ENCODE peak calls at places on chromosomes 4 and X, in five cellular contexts. S is psoas muscle; A is gastrocnemius medialis; I is CD4-positive, CD25-positive, alpha-beta regulatory T cell; M is activated CD8-positive, alpha-beta memory T cell treated with anti-CD3 and anti-CD28 coated beads, Interleukin-2, amount 10 ng/mL, durations not matched to agents 7 days and 5 days. X is an unnamed sample.

GRCh38 chr4:169124661-169125060 is 114.6 kb upstream of the CBR4 start:
- ATAC-seq in S (no peak), A (no peak), I (no peak), M (no peak), X (no peak)

GRCh38 chr4:81498046-81498445 is 26.3 kb upstream of the RASGEF1B start:
- ATAC-seq in S (no peak), A (no peak), I (no peak), M (no peak), X (no peak)

GRCh38 chr4:168451331-168451730 is 29.0 kb downstream of the DDX60L start:
- ATAC-seq in S (no peak), A (no peak), I (peak), M (peak), X (no peak)

GRCh38 chrX:10636337-10636736 is 16.0 kb upstream of the MID1 start:
- ATAC-seq in S (no peak), A (no peak), I (no peak), M (no peak), X (peak)

GRCh38 chr4:165711436-165711835 is 161.6 kb upstream of the TLL1 start:
- ATAC-seq in S (no peak), A (no peak), I (no peak), M (no peak), X (no peak)

GRCh38 chrX:137858106-137858505 is 292.2 kb downstream of the ZIC3 start:
- ATAC-seq in S (no peak), A (no peak), I (no peak), M (no peak), X (no peak)

GRCh38 chrX:133994576-133994975 is 9.2 kb upstream of the GPC3 start:
- ATAC-seq in S (no peak), A (no peak), I (no peak), M (no peak), X (no peak)

GRCh38 chr4:3501126-3501824 is 30.9 kb downstream of the LRPAP1 start:
- ATAC-seq in S (no peak), A (no peak), I (no peak), M (no peak), X (no peak)

GRCh38 chr4:144580421-144580820 is 65.5 kb upstream of the HHIP start:
- ATAC-seq in S (no peak), A (no peak), I (no peak), M (no peak), X (no peak)

GRCh38 chr4:40484346-40484745 is 145.3 kb downstream of the RBM47 start:
- ATAC-seq in S (no peak), A (no peak), I (no peak), M (no peak), X (no peak)

GRCh38 chrX:2984342-2984741 is 22.0 kb upstream of the ARSH start:
- ATAC-seq in S (no peak), A (no peak), I (no peak), M (no peak), X (no peak)

GRCh38 chrX:40757058-40757457 is 21.7 kb upstream of the MED14 start:
- ATAC-seq in S (no peak), A (no peak), I (no peak), M (no peak), X (no peak)

GRCh38 chr4:159177265-159178146 is 74.6 kb downstream of the RAPGEF2 start:
- ATAC-seq in S (no peak), A (no peak), I (no peak), M (no peak), X (no peak)

GRCh38 chr4:188214861-188215260 is 75.6 kb downstream of the TRIML1 start:
- ATAC-seq in S (no peak), A (no peak), I (no peak), M (no peak), X (no peak)

X was measured in gastroesophageal sphincter.